ENCODE peak calls at places on chromosomes 3 and 15, in ten cellular contexts. E, L, S, M, C, A, V, P, D and X are unnamed samples.

GRCh38 chr3:69882560-69882959 is 117.0 kb upstream of the SAMMSON start:
- DNase-seq in M (no peak), E (no peak), D (no peak), A (no peak), L (no peak), C (no peak), P (no peak), S (peak), V (no peak), X (no peak)

GRCh38 chr15:48679952-48680351 is 34.4 kb upstream of the FBN1 start:
- DNase-seq in S (no peak), P (no peak), C (no peak), V (no peak), L (no peak), A (no peak), D (no peak), M (no peak), E (no peak), X (no peak)

GRCh38 chr15:88256261-88257230 is at the start of gene NTRK3:
- DNase-seq in S (peak), D (no peak), L (no peak), C (peak), E (no peak), P (no peak), V (peak), A (peak), M (peak), X (peak)

GRCh38 chr15:91956026-91956723 is 102.7 kb downstream of the SLCO3A1 start:
- DNase-seq in M (peak), P (no peak), A (no peak), S (no peak), E (peak), D (peak), V (no peak), C (no peak), L (no peak), X (no peak)

GRCh38 chr3:148466143-148466542 is 231.6 kb upstream of the AGTR1 start:
- DNase-seq in A (peak), L (no peak), V (no peak), D (no peak), E (peak), M (no peak), C (no peak), P (no peak), S (peak), X (no peak)

GRCh38 chr15:99249270-99249817 is at the start of gene TTC23:
- DNase-seq in C (peak), E (peak), P (no peak), D (peak), A (peak), M (peak), S (peak), V (peak), L (no peak), X (peak)

GRCh38 chr3:188558343-188559068 is 404.5 kb downstream of the LPP start:
- DNase-seq in M (no peak), V (no peak), E (no peak), D (no peak), A (no peak), L (no peak), S (peak), C (no peak), P (no peak), X (no peak)

GRCh38 chr15:55742927-55743614 is at the start of gene PRTG:
- DNase-seq in D (no peak), L (peak), V (peak), M (peak), P (peak), C (peak), E (peak), A (peak), S (peak), X (peak)

GRCh38 chr3:131174752-131175151 is 148.1 kb downstream of the NEK11 start:
- DNase-seq in D (no peak), C (no peak), L (peak), V (no peak), P (no peak), M (no peak), A (no peak), S (peak), E (peak), X (no peak)

GRCh38 chr3:184545769-184546168 is 15.8 kb upstream of the EPHB3 start:
- DNase-seq in S (no peak), M (no peak), A (peak), D (no peak), L (no peak), E (no peak), C (no peak), P (no peak), V (no peak), X (peak)

GRCh38 chr3:50272911-50273688 is 4.2 kb downstream of the SEMA3B start:
- DNase-seq in A (peak), C (peak), L (peak), S (peak), D (peak), M (peak), V (peak), E (peak), P (peak), X (peak)

GRCh38 chr3:195139091-195139875 is 131.7 kb downstream of the XXYLT1 start:
- DNase-seq in E (no peak), P (no peak), V (no peak), M (no peak), D (peak), L (peak), C (no peak), S (no peak), A (no peak), X (no peak)

GRCh38 chr15:82313446-82313845 is 35.8 kb downstream of the GOLGA6L10 start:
- DNase-seq in M (no peak), S (no peak), E (no peak), C (no peak), A (peak), D (no peak), L (no peak), V (no peak), P (no peak), X (no peak)

GRCh38 chr15:31774045-31774444 is 256.3 kb upstream of the CHRNA7 start:
- DNase-seq in V (no peak), A (peak), E (no peak), L (no peak), M (no peak), D (no peak), P (no peak), C (no peak), S (no peak), X (no peak)

GRCh38 chr3:174810256-174810655 is 48.9 kb upstream of the NAALADL2 start:
- DNase-seq in E (no peak), S (peak), A (no peak), D (no peak), L (no peak), C (no peak), P (no peak), M (no peak), V (no peak), X (no peak)

GRCh38 chr3:99319961-99320360 is 318.4 kb upstream of the COL8A1 start:
- DNase-seq in V (no peak), C (no peak), L (no peak), A (no peak), S (peak), M (no peak), D (no peak), E (peak), P (no peak), X (no peak)

GRCh38 chr15:65819563-65819960 is 27.5 kb upstream of the DENND4A start:
- DNase-seq in P (no peak), V (no peak), D (no peak), C (no peak), L (no peak), S (no peak), E (no peak), M (no peak), A (no peak), X (no peak)

GRCh38 chr3:146250449-146251382 is at the start of gene PLSCR4:
- DNase-seq in L (peak), D (peak), S (peak), V (peak), A (peak), E (peak), P (peak), M (peak), C (peak), X (peak)

GRCh38 chr15:61661791-61662190 is 398.5 kb downstream of the VPS13C start:
- DNase-seq in S (no peak), V (no peak), M (no peak), L (no peak), C (no peak), A (no peak), E (no peak), D (no peak), P (no peak), X (no peak)

GRCh38 chr3:16183082-16183481 is 8.6 kb downstream of the GALNT15 start:
- DNase-seq in L (no peak), E (no peak), A (no peak), C (no peak), P (no peak), V (no peak), M (no peak), S (no peak), D (no peak), X (no peak)